ENCODE peak calls at places on chromosomes 2 and 18, in ten cellular contexts. One of them, this sample, is unnamed.

GRCh38 chr2:201414099-201415023 is 36.9 kb downstream of the TRAK2 start:
- DNase-seq in fibroblast of the conjunctiva: no peak
- DNase-seq in germinal center: peak
- DNase-seq in stimulated activated CD4-positive, alpha-beta T cell treated with anti-CD3 and anti-CD28 coated beads, Interleukin-4, amount 100 ng/mL, for 4 hours: no peak
- DNase-seq in breast epithelium: no peak
- DNase-seq in activated T-helper 1 cell treated with Interleukin-2 at 50 U/mL for 16 hours: no peak
- DNase-seq in ELR: no peak
- DNase-seq in coronary artery: no peak
- DNase-seq in activated B cell treated with CpG ODN at 0.5 μM for 24 hours: no peak
- DNase-seq in pancreas: no peak
- DNase-seq in this sample: no peak

GRCh38 chr2:226477221-226478120 is 322.1 kb downstream of the IRS1 start:
- DNase-seq in fibroblast of the conjunctiva: no peak
- DNase-seq in germinal center: no peak
- DNase-seq in stimulated activated CD4-positive, alpha-beta T cell treated with anti-CD3 and anti-CD28 coated beads, Interleukin-4, amount 100 ng/mL, for 4 hours: no peak
- DNase-seq in breast epithelium: peak
- DNase-seq in activated T-helper 1 cell treated with Interleukin-2 at 50 U/mL for 16 hours: no peak
- DNase-seq in ELR: no peak
- DNase-seq in coronary artery: no peak
- DNase-seq in activated B cell treated with CpG ODN at 0.5 μM for 24 hours: no peak
- DNase-seq in pancreas: no peak
- DNase-seq in this sample: no peak

GRCh38 chr2:29155578-29155977 is 40.4 kb downstream of the CLIP4 start:
- DNase-seq in fibroblast of the conjunctiva: no peak
- DNase-seq in germinal center: no peak
- DNase-seq in stimulated activated CD4-positive, alpha-beta T cell treated with anti-CD3 and anti-CD28 coated beads, Interleukin-4, amount 100 ng/mL, for 4 hours: no peak
- DNase-seq in breast epithelium: no peak
- DNase-seq in activated T-helper 1 cell treated with Interleukin-2 at 50 U/mL for 16 hours: no peak
- DNase-seq in ELR: no peak
- DNase-seq in coronary artery: no peak
- DNase-seq in activated B cell treated with CpG ODN at 0.5 μM for 24 hours: no peak
- DNase-seq in pancreas: no peak
- DNase-seq in this sample: no peak

GRCh38 chr18:58525517-58525916 is 103.4 kb downstream of the ALPK2 start:
- DNase-seq in fibroblast of the conjunctiva: no peak
- DNase-seq in germinal center: peak
- DNase-seq in stimulated activated CD4-positive, alpha-beta T cell treated with anti-CD3 and anti-CD28 coated beads, Interleukin-4, amount 100 ng/mL, for 4 hours: peak
- DNase-seq in breast epithelium: no peak
- DNase-seq in activated T-helper 1 cell treated with Interleukin-2 at 50 U/mL for 16 hours: no peak
- DNase-seq in ELR: peak
- DNase-seq in coronary artery: no peak
- DNase-seq in activated B cell treated with CpG ODN at 0.5 μM for 24 hours: no peak
- DNase-seq in pancreas: no peak
- DNase-seq in this sample: no peak

GRCh38 chr2:211674715-211675114 is 863.9 kb downstream of the ERBB4 start:
- DNase-seq in fibroblast of the conjunctiva: no peak
- DNase-seq in germinal center: no peak
- DNase-seq in stimulated activated CD4-positive, alpha-beta T cell treated with anti-CD3 and anti-CD28 coated beads, Interleukin-4, amount 100 ng/mL, for 4 hours: no peak
- DNase-seq in breast epithelium: no peak
- DNase-seq in activated T-helper 1 cell treated with Interleukin-2 at 50 U/mL for 16 hours: no peak
- DNase-seq in ELR: no peak
- DNase-seq in coronary artery: no peak
- DNase-seq in activated B cell treated with CpG ODN at 0.5 μM for 24 hours: no peak
- DNase-seq in pancreas: no peak
- DNase-seq in this sample: no peak

GRCh38 chr2:42810971-42811865 is 18.8 kb upstream of the HAAO start:
- DNase-seq in fibroblast of the conjunctiva: peak
- DNase-seq in germinal center: peak
- DNase-seq in stimulated activated CD4-positive, alpha-beta T cell treated with anti-CD3 and anti-CD28 coated beads, Interleukin-4, amount 100 ng/mL, for 4 hours: peak
- DNase-seq in breast epithelium: peak
- DNase-seq in activated T-helper 1 cell treated with Interleukin-2 at 50 U/mL for 16 hours: peak
- DNase-seq in ELR: peak
- DNase-seq in coronary artery: peak
- DNase-seq in activated B cell treated with CpG ODN at 0.5 μM for 24 hours: no peak
- DNase-seq in pancreas: peak
- DNase-seq in this sample: no peak

GRCh38 chr2:179796213-179797007 is 65.0 kb downstream of the ZNF385B start:
- DNase-seq in fibroblast of the conjunctiva: no peak
- DNase-seq in germinal center: no peak
- DNase-seq in stimulated activated CD4-positive, alpha-beta T cell treated with anti-CD3 and anti-CD28 coated beads, Interleukin-4, amount 100 ng/mL, for 4 hours: no peak
- DNase-seq in breast epithelium: no peak
- DNase-seq in activated T-helper 1 cell treated with Interleukin-2 at 50 U/mL for 16 hours: no peak
- DNase-seq in ELR: no peak
- DNase-seq in coronary artery: no peak
- DNase-seq in activated B cell treated with CpG ODN at 0.5 μM for 24 hours: no peak
- DNase-seq in pancreas: no peak
- DNase-seq in this sample: no peak

GRCh38 chr2:23350026-23350791 is 34.8 kb upstream of the KLHL29 start:
- DNase-seq in fibroblast of the conjunctiva: no peak
- DNase-seq in germinal center: no peak
- DNase-seq in stimulated activated CD4-positive, alpha-beta T cell treated with anti-CD3 and anti-CD28 coated beads, Interleukin-4, amount 100 ng/mL, for 4 hours: no peak
- DNase-seq in breast epithelium: peak
- DNase-seq in activated T-helper 1 cell treated with Interleukin-2 at 50 U/mL for 16 hours: no peak
- DNase-seq in ELR: peak
- DNase-seq in coronary artery: no peak
- DNase-seq in activated B cell treated with CpG ODN at 0.5 μM for 24 hours: no peak
- DNase-seq in pancreas: no peak
- DNase-seq in this sample: peak

GRCh38 chr2:40287201-40287600 is 164.7 kb downstream of the SLC8A1 start:
- DNase-seq in fibroblast of the conjunctiva: no peak
- DNase-seq in germinal center: no peak
- DNase-seq in stimulated activated CD4-positive, alpha-beta T cell treated with anti-CD3 and anti-CD28 coated beads, Interleukin-4, amount 100 ng/mL, for 4 hours: no peak
- DNase-seq in breast epithelium: no peak
- DNase-seq in activated T-helper 1 cell treated with Interleukin-2 at 50 U/mL for 16 hours: no peak
- DNase-seq in ELR: no peak
- DNase-seq in coronary artery: no peak
- DNase-seq in activated B cell treated with CpG ODN at 0.5 μM for 24 hours: no peak
- DNase-seq in pancreas: no peak
- DNase-seq in this sample: no peak

GRCh38 chr18:12776821-12777471 is 74.1 kb downstream of the PSMG2 start:
- DNase-seq in fibroblast of the conjunctiva: no peak
- DNase-seq in germinal center: no peak
- DNase-seq in stimulated activated CD4-positive, alpha-beta T cell treated with anti-CD3 and anti-CD28 coated beads, Interleukin-4, amount 100 ng/mL, for 4 hours: no peak
- DNase-seq in breast epithelium: no peak
- DNase-seq in activated T-helper 1 cell treated with Interleukin-2 at 50 U/mL for 16 hours: no peak
- DNase-seq in ELR: no peak
- DNase-seq in coronary artery: no peak
- DNase-seq in activated B cell treated with CpG ODN at 0.5 μM for 24 hours: no peak
- DNase-seq in pancreas: no peak
- DNase-seq in this sample: peak

GRCh38 chr2:156589381-156590079 is 153.4 kb downstream of the GPD2 start:
- DNase-seq in fibroblast of the conjunctiva: peak
- DNase-seq in germinal center: peak
- DNase-seq in stimulated activated CD4-positive, alpha-beta T cell treated with anti-CD3 and anti-CD28 coated beads, Interleukin-4, amount 100 ng/mL, for 4 hours: peak
- DNase-seq in breast epithelium: no peak
- DNase-seq in activated T-helper 1 cell treated with Interleukin-2 at 50 U/mL for 16 hours: no peak
- DNase-seq in ELR: peak
- DNase-seq in coronary artery: no peak
- DNase-seq in activated B cell treated with CpG ODN at 0.5 μM for 24 hours: no peak
- DNase-seq in pancreas: no peak
- DNase-seq in this sample: peak